ENCODE peak calls at places on chromosomes 7 and 10, in six cellular contexts. M is gastrocnemius medialis, U is psoas muscle, L is MM.1S, E is HFF-Myc, H is HepG2. W is an unnamed sample.
A peak's percentile ranks its signal among the peaks of the same experiment; 100 is the strongest.

GRCh38 chr7:78690174-78690573 is 763.3 kb downstream of the MAGI2 start:
- DNase-seq in M (no peak), L (no peak), U (no peak), H (no peak), E (no peak), W (no peak)

GRCh38 chr7:80142853-80143580 is 8.4 kb downstream of the GNAI1 start:
- DNase-seq in E (no peak), U (no peak), L (no peak), M (no peak), H (no peak), W (no peak)

GRCh38 chr10:21161647-21162046 is 264.5 kb upstream of the NEBL start:
- DNase-seq in M (no peak), L (no peak), E (no peak), U (no peak), H (no peak), W (no peak)

GRCh38 chr10:119634219-119634544 is 17.0 kb upstream of the BAG3 start:
- DNase-seq in E (no peak), H (no peak), U (peak; percentile 36), M (no peak), L (no peak), W (peak; percentile 75)

GRCh38 chr7:130901209-130901783 is 167.3 kb upstream of the KLF14 start:
- DNase-seq in M (no peak), U (peak; percentile 77), L (no peak), E (peak; percentile 81), H (no peak), W (peak; percentile 84)

GRCh38 chr7:151018421-151019129 is 5.7 kb downstream of the ATG9B start:
- DNase-seq in M (no peak), E (no peak), U (no peak), L (no peak), H (no peak), W (no peak)

GRCh38 chr7:48755061-48755555 is 169.2 kb upstream of the CDC14C start:
- DNase-seq in H (no peak), U (no peak), E (no peak), L (no peak), M (no peak), W (no peak)

GRCh38 chr7:137671920-137672319 is 174.9 kb downstream of the DGKI start:
- DNase-seq in U (no peak), L (no peak), E (no peak), H (no peak), M (no peak), W (no peak)

GRCh38 chr7:117127585-117128168 is 174.4 kb downstream of the ST7 start:
- DNase-seq in E (peak; percentile 51), U (peak; percentile 18), M (no peak), H (peak; percentile 55), L (peak; percentile 74), W (peak; percentile 77)

GRCh38 chr10:86779267-86780017 is 23.0 kb downstream of the BMPR1A start:
- DNase-seq in U (no peak), L (no peak), H (no peak), E (no peak), M (no peak), W (no peak)

GRCh38 chr10:110074298-110074697 is 66.5 kb downstream of the ADD3 start:
- DNase-seq in E (peak; percentile 14), L (no peak), H (peak; percentile 41), U (no peak), M (no peak), W (no peak)

GRCh38 chr7:108404509-108405435 is 51.5 kb downstream of the NRCAM start:
- DNase-seq in E (no peak), H (no peak), M (no peak), L (no peak), U (no peak), W (no peak)

GRCh38 chr7:13742126-13742525 is 247.3 kb downstream of the ETV1 start:
- DNase-seq in H (no peak), M (no peak), L (no peak), E (no peak), U (no peak), W (no peak)

GRCh38 chr10:133515471-133515870 is 11.7 kb upstream of the CYP2E1 start:
- DNase-seq in E (no peak), H (no peak), M (no peak), U (no peak), L (no peak), W (no peak)

GRCh38 chr10:94123253-94123995 is 129.7 kb downstream of the PLCE1 start:
- DNase-seq in E (no peak), U (no peak), H (peak; percentile 93), M (no peak), L (no peak), W (no peak)

DNA sequence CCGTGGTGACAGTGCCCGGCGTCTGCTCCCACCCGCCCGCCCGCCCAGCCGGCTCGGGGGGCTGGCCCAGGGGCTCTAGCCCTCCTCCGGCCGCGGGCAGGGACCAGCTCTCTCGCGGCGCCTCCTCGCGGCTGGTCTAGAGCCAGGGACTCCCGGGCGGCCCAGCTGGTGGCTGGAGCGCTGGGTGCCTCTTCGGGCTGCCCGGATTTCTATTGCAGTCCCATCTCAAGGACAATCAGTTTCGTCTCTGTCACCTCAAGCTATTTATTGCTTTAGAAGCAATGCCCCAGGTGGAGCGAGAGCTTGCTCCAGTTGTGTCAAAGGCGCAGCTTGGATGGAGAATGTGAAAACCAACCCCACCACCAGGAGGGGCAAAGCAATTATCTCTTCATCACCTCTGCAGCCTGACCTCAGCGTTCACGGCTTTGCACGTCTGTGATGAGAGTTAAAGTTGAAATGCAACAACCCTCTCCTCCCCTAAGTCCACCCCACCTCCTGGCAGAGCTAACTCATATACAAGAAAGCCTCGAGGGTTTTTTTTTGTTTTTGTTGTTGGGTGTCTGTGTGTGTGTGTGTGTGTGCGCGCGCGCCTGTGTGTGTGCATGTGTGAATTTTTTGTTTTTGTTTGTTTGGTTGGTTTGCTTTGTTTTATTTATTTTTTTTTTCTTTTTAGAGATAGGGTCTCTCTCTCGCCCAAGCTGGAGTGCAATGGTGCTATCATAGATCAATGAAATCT is at the start of gene ITGA8:
- DNase-seq in L (peak; percentile 94), U (no peak), E (no peak), M (no peak), H (no peak), W (no peak)
- H3K4me3 ChIP-seq in L (peak within 1 kb of the TSS; percentile 98), U (peak within 1 kb of the TSS; percentile 62), E (peak within 1 kb of the TSS; percentile 28), M (peak within 1 kb of the TSS; percentile 39), H (no peak within 1 kb of the TSS), W (peak within 1 kb of the TSS; percentile 52)

GRCh38 chr10:91210435-91210834 is 10.0 kb upstream of the PCGF5 start:
- DNase-seq in U (no peak), E (peak; percentile 30), L (peak; percentile 97), H (peak; percentile 42), M (no peak), W (no peak)

GRCh38 chr10:91206837-91207474 is 13.5 kb upstream of the PCGF5 start:
- DNase-seq in H (no peak), U (no peak), E (no peak), M (no peak), L (no peak), W (no peak)

GRCh38 chr10:91208645-91209044 is 11.8 kb upstream of the PCGF5 start:
- DNase-seq in E (no peak), U (no peak), M (no peak), L (no peak), H (no peak), W (no peak)

GRCh38 chr10:91210014-91210413 is 10.4 kb upstream of the PCGF5 start:
- DNase-seq in U (no peak), M (no peak), E (no peak), L (no peak), H (no peak), W (no peak)

DNA sequence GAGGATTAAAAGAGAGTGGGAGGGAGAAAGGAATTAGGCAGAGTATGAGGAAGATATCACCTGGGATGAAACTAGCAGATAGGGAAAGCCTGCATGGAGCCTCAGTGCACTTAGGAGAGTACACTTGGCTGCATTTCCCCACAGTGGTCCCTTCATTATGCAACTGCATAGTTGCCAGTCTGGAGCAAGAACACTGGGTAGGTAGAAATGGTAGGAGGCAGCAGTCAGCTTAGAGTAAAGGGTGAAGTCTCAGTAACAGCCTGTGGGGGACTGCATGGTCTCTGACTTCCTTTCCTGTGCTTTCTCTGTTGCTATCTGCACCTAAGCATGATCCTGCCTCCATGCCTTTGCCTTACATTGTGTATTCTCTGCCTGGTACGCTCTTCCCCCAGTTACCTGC is 14.0 kb upstream of the PCGF5 start:
- DNase-seq in U (no peak), L (no peak), E (no peak), H (peak; percentile 57), M (no peak), W (no peak)
- H3K4me3 ChIP-seq in U (no peak overlapping the region), L (no peak overlapping the region), E (no peak overlapping the region), H (no peak overlapping the region), M (no peak overlapping the region), W (no peak overlapping the region)

DNA sequence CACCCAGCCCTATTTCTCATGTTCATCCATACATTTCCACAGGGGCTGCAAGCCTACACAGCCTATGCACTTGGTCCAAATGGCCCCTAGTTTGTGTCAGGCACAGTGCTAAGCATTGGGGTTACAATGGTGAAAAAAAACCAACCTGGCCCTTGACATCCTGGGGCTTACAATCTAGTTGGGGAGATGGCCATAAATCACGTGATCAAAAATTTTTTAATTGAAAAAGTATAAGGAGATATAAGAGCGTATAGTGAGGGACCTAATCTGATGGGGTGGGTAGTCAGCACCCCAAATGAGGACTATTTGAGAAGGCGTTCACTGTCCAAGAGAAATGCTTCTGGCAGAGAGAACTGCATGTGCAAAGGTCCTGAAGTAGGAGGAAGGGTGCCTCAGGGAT is 5.6 kb upstream of the MTPAP start:
- DNase-seq in M (no peak), E (no peak), H (no peak), L (no peak), U (no peak), W (no peak)
- H3K4me3 ChIP-seq in M (no peak overlapping the region), E (no peak overlapping the region), H (no peak overlapping the region), L (no peak overlapping the region), U (no peak overlapping the region), W (no peak overlapping the region)

GRCh38 chr7:73647725-73648592 is 19.7 kb upstream of the VPS37D start:
- DNase-seq in E (no peak), L (no peak), H (peak; percentile 41), U (peak; percentile 25), M (no peak), W (no peak)
- H3K4me3 ChIP-seq in E (peak overlapping the region; percentile 24), L (peak overlapping the region; percentile 56), H (peak overlapping the region; percentile 60), U (peak overlapping the region; percentile 64), M (peak overlapping the region; percentile 40), W (peak overlapping the region; percentile 35)

DNA sequence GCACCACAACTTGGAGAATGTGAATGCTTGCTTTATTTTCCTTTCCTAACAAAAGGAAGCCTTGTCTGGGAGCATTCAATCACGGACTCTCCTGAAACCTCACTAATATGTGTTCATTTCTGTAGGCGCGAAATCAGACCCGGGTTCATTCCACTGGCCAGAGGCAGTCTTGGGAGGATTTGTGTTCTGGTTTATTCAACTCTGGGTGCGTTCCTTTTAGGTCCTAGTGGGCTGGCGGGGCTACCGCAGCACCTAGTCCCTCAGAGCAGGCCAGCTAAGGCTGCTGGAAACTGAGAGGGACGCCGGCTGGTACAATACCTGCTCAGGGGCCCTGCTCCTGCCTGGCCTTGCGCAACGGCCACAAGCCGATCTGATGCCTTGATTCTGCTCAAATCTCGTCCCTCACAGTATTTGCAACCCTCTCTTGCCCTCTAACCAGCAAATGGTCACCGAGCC is 7.5 kb downstream of the HOXA4 start:
- DNase-seq in L (no peak), E (no peak), M (no peak), U (no peak), H (peak; percentile 44), W (no peak)
- H3K4me3 ChIP-seq in L (no peak overlapping the region), E (no peak overlapping the region), M (no peak overlapping the region), U (no peak overlapping the region), H (peak overlapping the region; percentile 95), W (peak overlapping the region; percentile 4)

W was measured in sigmoid colon.